ENCODE peak calls at places on chromosomes 2 and 18, in four cellular contexts. N is GM23248, L is right atrium auricular region, C is HCT116. I is an unnamed sample. For H3K36me3, the result is how much of the 10 kb centered on the place peaks cover.

GRCh38 chr2:30706534-30707303 is 100.5 kb downstream of the CAPN13 start:
- DNase-seq in L (no peak), N (peak), C (peak), I (no peak)

GRCh38 chr2:5869871-5870375 is 177.7 kb downstream of the SOX11 start:
- DNase-seq in C (no peak), N (no peak), L (no peak), I (no peak)

GRCh38 chr2:215415218-215415617 is 20.6 kb downstream of the FN1 start:
- DNase-seq in N (no peak), C (no peak), L (no peak), I (no peak)

GRCh38 chr18:12597775-12598174 is 60.1 kb downstream of the SPIRE1 start:
- DNase-seq in C (peak), N (peak), L (no peak), I (peak)

GRCh38 chr2:202221873-202222272 is 16.5 kb downstream of the SUMO1 start:
- DNase-seq in N (peak), L (no peak), C (no peak), I (no peak)

GRCh38 chr2:239268549-239268948 is 132.3 kb downstream of the HDAC4 start:
- DNase-seq in C (no peak), N (no peak), L (no peak), I (no peak)

GRCh38 chr2:192035731-192036442 is 158.8 kb downstream of the TMEFF2 start:
- DNase-seq in N (peak), L (no peak), C (no peak), I (peak)

GRCh38 chr18:31942999-31943894 is at the start of gene TRAPPC8:
- DNase-seq in C (peak), L (peak), N (peak), I (peak)

GRCh38 chr2:136809987-136810386 is 44.6 kb downstream of the THSD7B start:
- DNase-seq in C (no peak), L (no peak), N (no peak), I (no peak)

GRCh38 chr2:84700006-84700405 is 180.9 kb downstream of the TRABD2A start:
- DNase-seq in N (no peak), C (no peak), L (no peak), I (no peak)

GRCh38 chr2:20501974-20502373 is 55.1 kb downstream of the RHOB start:
- DNase-seq in N (peak), L (no peak), C (no peak), I (peak)

GRCh38 chr2:172195836-172196376 is 93.2 kb upstream of the DLX2 start:
- DNase-seq in C (no peak), L (no peak), N (no peak), I (no peak)

GRCh38 chr18:62080172-62080571 is 106.7 kb downstream of the PIGN start:
- DNase-seq in L (no peak), C (no peak), N (no peak), I (no peak)

GRCh38 chr2:24950100-24950499 is 21.7 kb downstream of the DNAJC27 start:
- DNase-seq in L (no peak), C (no peak), N (no peak), I (no peak)

GRCh38 chr2:191631754-191632153 is 46.2 kb upstream of the NABP1 start:
- DNase-seq in L (no peak), N (peak), C (no peak), I (peak)

GRCh38 chr2:149200109-149200520 is 130.3 kb upstream of the LYPD6 start:
- DNase-seq in L (no peak), N (peak), C (no peak), I (no peak)

GRCh38 chr2:232626584-232626983 is 6.8 kb upstream of the EFHD1 start:
- DNase-seq in C (no peak), L (no peak), N (no peak), I (no peak)

GRCh38 chr2:187511356-187512315 is 42.6 kb downstream of the TFPI start:
- DNase-seq in C (no peak), N (no peak), L (no peak), I (no peak)

GRCh38 chr18:63511285-63511684 is 30.9 kb upstream of the SERPINB12 start:
- DNase-seq in N (no peak), L (no peak), C (peak), I (no peak)

GRCh38 chr2:152098798-152099654 is at the start of gene CACNB4:
- DNase-seq in C (no peak), N (peak), L (no peak), I (no peak)

GRCh38 chr2:152100961-152101360 is 2.1 kb upstream of the CACNB4 start:
- DNase-seq in L (no peak), C (no peak), N (no peak), I (no peak)

GRCh38 chr2:152097291-152098032 is 1.4 kb downstream of the CACNB4 start:
- DNase-seq in N (peak), L (peak), C (peak), I (no peak)

GRCh38 chr2:152098033-152098797 is 629 bp downstream of the CACNB4 start:
- DNase-seq in C (no peak), L (no peak), N (peak), I (no peak)

DNA sequence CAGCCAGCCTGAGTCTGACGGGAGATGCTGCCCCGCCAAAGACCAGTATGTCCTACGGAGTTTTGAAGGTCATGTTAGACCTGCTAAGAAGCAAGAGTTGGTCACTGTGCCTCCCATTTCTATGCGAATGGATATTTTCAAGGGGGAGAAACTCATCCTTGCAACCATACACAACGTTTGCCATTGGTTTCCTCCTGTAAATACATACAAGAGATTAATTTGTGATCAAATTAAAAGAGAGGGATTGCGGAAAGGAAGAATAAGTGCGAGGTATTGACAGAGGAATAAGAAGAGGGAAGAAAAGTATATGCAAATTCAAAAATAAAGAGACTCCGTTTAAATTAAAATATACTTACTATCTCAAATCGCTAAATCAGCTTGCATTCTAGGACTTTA is 809 bp upstream of the CACNB4 start:
- DNase-seq in L (no peak), C (no peak), N (no peak), I (no peak)
- H3K4me3 ChIP-seq in L (peak), C (peak), N (no peak), I (no peak)

DNA sequence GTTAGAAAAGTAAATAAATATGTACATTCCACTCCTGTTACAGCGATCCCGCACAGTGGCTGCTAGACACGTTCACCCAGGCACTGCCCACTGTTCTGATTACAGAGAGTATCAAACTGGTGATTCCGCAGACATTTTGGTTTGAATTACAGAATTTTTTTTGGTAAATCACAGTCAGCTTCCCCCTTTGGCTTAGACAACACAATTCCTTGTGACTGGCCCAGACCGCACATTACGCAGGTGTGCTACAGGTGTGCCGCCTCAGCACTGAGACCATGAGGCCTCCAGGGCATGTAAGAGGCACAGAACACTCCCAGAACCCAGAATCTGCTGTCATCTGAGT is 112.3 kb downstream of the PXDN start:
- DNase-seq in L (no peak), N (no peak), C (no peak), I (peak)
- H3K36me3 ChIP-seq in L (under half), N (under half), C (under half), I (under half)

DNA sequence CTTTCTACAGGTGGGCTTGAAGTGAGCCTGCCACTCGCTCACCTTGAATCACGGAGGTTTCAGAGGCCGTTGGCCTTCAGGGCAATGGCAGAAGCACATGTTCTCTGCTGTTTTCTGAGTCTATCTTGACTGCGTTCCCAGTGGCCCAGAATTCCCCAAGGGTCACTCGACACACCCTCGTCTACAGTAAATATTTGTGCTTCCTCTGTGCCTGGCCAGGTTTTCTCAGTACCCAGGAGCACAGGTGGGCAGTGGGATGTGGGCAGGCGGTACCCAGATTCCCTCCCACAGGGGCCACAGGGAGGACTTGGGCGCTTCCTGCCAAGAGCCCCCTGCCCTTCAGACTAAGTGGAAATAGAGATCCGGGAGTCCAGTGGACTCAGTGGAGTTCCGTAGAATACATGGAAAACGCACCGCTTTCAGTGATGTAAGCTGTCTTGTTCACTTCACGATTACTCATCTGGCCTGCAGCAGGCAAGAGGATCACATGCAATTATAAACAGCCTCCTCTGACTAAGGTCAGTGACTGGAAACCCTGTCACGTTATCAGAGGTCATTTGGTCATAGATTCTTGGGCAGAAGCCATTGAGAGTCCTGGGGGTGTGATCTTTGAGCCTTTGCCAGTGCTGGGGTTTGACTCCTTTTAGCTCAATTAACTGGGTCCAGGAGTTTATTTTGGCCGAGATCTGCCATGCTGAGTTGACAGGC is 179.8 kb downstream of the NEDD4L start:
- DNase-seq in N (peak), L (peak), C (peak), I (peak)
- H3K4me3 ChIP-seq in N (peak), L (no peak), C (peak), I (peak)

DNA sequence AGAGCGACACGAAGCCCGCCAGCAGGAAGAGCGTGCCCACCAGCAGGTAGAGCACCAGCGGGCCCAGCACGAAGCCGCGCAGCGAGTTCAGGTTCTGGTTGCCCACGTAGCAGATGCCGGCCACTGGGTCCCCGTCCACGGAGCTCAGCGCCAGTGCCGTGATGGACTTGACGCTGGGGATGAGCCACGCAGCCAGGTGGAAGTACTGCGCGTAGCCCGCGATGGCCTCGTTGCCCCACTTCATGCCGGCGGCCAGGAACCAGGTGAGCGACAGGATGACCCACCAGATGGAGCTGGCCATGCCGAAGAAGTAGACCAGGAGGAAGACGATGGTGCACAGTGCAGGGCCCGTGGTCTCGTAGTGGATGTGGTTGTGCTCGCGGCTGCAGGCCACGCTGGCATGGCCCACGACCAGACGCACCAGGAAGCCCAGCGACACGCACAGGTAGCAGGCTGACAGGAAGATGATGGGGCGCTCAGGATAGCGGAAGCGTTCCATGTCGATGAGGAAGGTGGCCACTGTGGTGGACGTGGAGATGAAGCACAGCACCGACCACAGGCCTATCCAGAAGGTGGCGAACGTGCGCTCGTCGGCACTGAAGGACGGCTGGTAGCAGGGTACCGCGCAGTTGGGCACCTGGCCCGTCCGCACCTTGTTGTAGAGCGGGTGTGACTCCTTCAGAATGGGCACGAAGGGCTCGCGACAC is 2.1 kb downstream of the FZD5 start:
- DNase-seq in C (no peak), N (peak), L (no peak), I (no peak)
- H3K36me3 ChIP-seq in C (under half), N (under half), L (under half), I (under half)

GRCh38 chr2:64732153-64732552 is 78.4 kb upstream of the SERTAD2 start:
- DNase-seq in C (no peak), L (no peak), N (no peak), I (no peak)

GRCh38 chr2:64730551-64731305 is 77.0 kb upstream of the SERTAD2 start:
- DNase-seq in N (peak), C (no peak), L (peak), I (no peak)

GRCh38 chr2:64731746-64732145 is 78.0 kb upstream of the SERTAD2 start:
- DNase-seq in L (no peak), N (no peak), C (no peak), I (no peak)

GRCh38 chr2:64727843-64728463 is 74.2 kb upstream of the SERTAD2 start:
- DNase-seq in N (no peak), L (no peak), C (no peak), I (no peak)

GRCh38 chr2:64731306-64731654 is 77.6 kb upstream of the SERTAD2 start:
- DNase-seq in C (no peak), N (no peak), L (no peak), I (no peak)
- H3K4me3 ChIP-seq in C (no peak), N (peak), L (peak), I (no peak)

GRCh38 chr2:70690846-70691245 is 77.2 kb downstream of the ADD2 start:
- DNase-seq in C (no peak), L (no peak), N (no peak), I (no peak)
- H3K36me3 ChIP-seq in C (under half), L (under half), N (under half), I (under half)

DNA sequence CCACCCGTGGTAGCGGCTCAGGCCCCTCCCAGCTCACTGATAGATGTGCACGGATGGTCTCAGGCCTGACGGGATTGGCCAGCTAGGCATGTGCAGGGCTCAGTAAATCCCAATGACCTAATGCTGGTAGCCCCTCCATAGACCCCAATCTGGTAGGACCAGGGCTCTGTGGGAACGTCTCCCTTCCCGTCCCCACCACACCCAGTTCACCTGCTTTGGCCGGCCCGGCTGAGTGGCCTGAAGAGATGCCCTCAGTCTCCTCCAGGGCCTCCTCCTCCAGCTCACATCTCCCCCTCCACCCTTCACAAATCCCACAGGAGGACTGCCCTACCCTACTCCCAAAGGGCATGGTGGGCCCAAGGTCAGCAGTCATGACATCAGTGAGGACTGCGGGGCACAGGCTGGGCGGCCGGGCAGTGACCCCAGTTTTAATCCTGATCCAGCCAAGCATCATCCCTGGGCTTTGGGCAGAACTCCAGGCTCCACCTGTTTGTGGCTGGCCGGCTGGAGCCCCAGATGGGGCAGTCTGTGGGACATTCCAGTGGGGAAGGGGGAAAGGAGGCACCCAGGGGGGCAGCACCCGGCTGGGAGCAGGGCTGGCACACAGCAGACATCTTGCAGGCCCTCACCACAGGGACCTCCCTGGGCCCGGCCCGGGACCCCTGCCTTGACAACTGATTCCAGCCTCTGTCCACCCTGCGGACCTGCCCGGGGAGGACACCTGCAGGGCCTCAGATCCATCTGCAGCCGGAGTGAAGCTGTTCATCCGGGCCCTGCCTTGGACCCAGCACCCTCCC is 2.3 kb downstream of the KIF1A start:
- DNase-seq in C (no peak), N (no peak), L (no peak), I (no peak)
- H3K4me3 ChIP-seq in C (no peak), N (no peak), L (no peak), I (no peak)

GRCh38 chr2:10786240-10786982 is 26.2 kb downstream of the PDIA6 start:
- DNase-seq in N (no peak), C (no peak), L (no peak), I (no peak)
- H3K36me3 ChIP-seq in N (half or more), C (half or more), L (half or more), I (under half)

GRCh38 chr2:68391869-68392268 is 26.8 kb downstream of the PLEK start:
- DNase-seq in L (no peak), C (no peak), N (no peak), I (no peak)
- H3K4me3 ChIP-seq in L (no peak), C (no peak), N (no peak), I (no peak)

DNA sequence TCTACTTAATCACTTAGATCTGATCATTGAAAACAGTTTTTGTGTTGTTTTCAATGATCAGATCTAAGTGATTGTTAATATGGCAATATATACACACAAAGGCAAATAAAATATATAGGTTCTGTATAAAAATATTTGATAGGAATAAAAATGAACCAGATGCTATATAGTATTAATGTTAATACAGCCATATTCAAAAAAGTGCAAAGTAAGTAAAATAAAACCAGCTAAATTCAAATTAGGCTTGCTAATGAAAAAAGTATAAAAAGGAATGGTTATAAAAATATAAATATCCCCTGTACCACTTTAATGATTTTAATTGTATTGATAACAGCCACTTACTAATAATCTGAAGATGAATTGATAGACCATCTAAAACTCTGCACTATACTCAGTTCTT is 38.4 kb downstream of the VPS54 start:
- DNase-seq in L (no peak), N (no peak), C (no peak), I (no peak)
- H3K36me3 ChIP-seq in L (under half), N (under half), C (under half), I (under half)